ENCODE peak calls at places on chromosomes 2 and 18, in ten cellular contexts. S is H7; K is mammary epithelial cell; W is SJCRH30; Z is tibial nerve; P is CD8-positive, alpha-beta T cell; D is retinal pigment epithelial cell; L is coronary artery; B is cardiac fibroblast; A is A549. Q is an unnamed sample.

GRCh38 chr18:46054956-46055831 is 16.9 kb downstream of the PSTPIP2 start:
- DNase-seq in W (no peak), K (no peak), B (no peak), Z (no peak), D (no peak), S (no peak), L (no peak), A (no peak), P (no peak), Q (no peak)

GRCh38 chr2:79717364-79718007 is 204.6 kb downstream of the CTNNA2 start:
- DNase-seq in D (peak), P (no peak), L (no peak), B (peak), K (no peak), W (peak), S (peak), A (peak), Z (no peak), Q (peak)

GRCh38 chr2:40507429-40507828 is 55.5 kb upstream of the SLC8A1 start:
- DNase-seq in K (no peak), W (no peak), P (no peak), Z (no peak), A (no peak), D (no peak), L (no peak), S (no peak), B (no peak), Q (no peak)

GRCh38 chr2:73272270-73272669 is 12.0 kb downstream of the FBXO41 start:
- DNase-seq in W (no peak), D (no peak), Z (no peak), L (no peak), S (no peak), P (no peak), K (no peak), A (no peak), B (no peak), Q (no peak)

GRCh38 chr2:38115216-38116012 is 39.5 kb upstream of the CYP1B1 start:
- DNase-seq in A (peak), L (no peak), K (peak), D (no peak), B (peak), W (peak), Z (peak), P (peak), S (peak), Q (peak)

GRCh38 chr2:275457-275856 is 10.7 kb downstream of the ACP1 start:
- DNase-seq in A (no peak), Z (no peak), P (no peak), B (no peak), S (no peak), W (no peak), D (no peak), L (no peak), K (no peak), Q (no peak)

GRCh38 chr2:237525559-237526157 is 38.6 kb downstream of the MLPH start:
- DNase-seq in A (no peak), S (no peak), B (no peak), Z (no peak), K (no peak), P (no peak), D (no peak), L (no peak), W (no peak), Q (no peak)

GRCh38 chr2:142755191-142755590 is 122.3 kb upstream of the KYNU start:
- DNase-seq in B (no peak), A (no peak), S (no peak), D (no peak), Z (no peak), W (no peak), K (no peak), P (no peak), L (no peak), Q (no peak)

GRCh38 chr2:204967199-204967995 is 422.1 kb downstream of the PARD3B start:
- DNase-seq in D (no peak), K (no peak), Z (no peak), W (peak), P (peak), B (no peak), S (no peak), L (no peak), A (no peak), Q (no peak)

GRCh38 chr18:78814766-78815165 is 164.9 kb upstream of the SALL3 start:
- DNase-seq in A (no peak), K (no peak), S (peak), L (no peak), B (no peak), D (no peak), W (no peak), Z (no peak), P (no peak), Q (no peak)

GRCh38 chr2:202172439-202173191 is 65.8 kb downstream of the SUMO1 start:
- DNase-seq in A (no peak), P (no peak), D (no peak), K (no peak), Z (no peak), W (no peak), B (no peak), L (peak), S (no peak), Q (no peak)

GRCh38 chr18:48913201-48913600 is 37.6 kb downstream of the SMAD7 start:
- DNase-seq in A (no peak), K (no peak), S (no peak), D (no peak), Z (no peak), B (no peak), W (no peak), L (peak), P (peak), Q (no peak)

GRCh38 chr2:71102981-71103681 is 26.9 kb downstream of the MCEE start:
- DNase-seq in L (no peak), B (no peak), W (no peak), D (no peak), Z (no peak), K (peak), A (no peak), S (peak), P (no peak), Q (no peak)

GRCh38 chr2:16584824-16585546 is 80.6 kb downstream of the CYRIA start:
- DNase-seq in L (no peak), D (no peak), Z (no peak), P (no peak), S (no peak), A (no peak), W (no peak), B (no peak), K (no peak), Q (no peak)

GRCh38 chr2:227374158-227374557 is 4.9 kb downstream of the TM4SF20 start:
- DNase-seq in B (peak), A (no peak), L (no peak), D (peak), W (peak), K (peak), S (no peak), P (no peak), Z (no peak), Q (no peak)

GRCh38 chr2:153455856-153456255 is 22.7 kb downstream of the RPRM start:
- DNase-seq in P (no peak), A (no peak), L (no peak), D (no peak), K (no peak), W (peak), Z (no peak), B (no peak), S (no peak), Q (no peak)

GRCh38 chr2:32061973-32062861 is 1.1 kb upstream of the SPAST start:
- DNase-seq in P (peak), D (no peak), B (peak), W (peak), Z (peak), A (no peak), L (no peak), S (peak), K (peak), Q (peak)

GRCh38 chr18:3596324-3597158 is 146.6 kb downstream of the TGIF1 start:
- DNase-seq in D (no peak), W (peak), L (no peak), P (peak), S (no peak), K (peak), Z (peak), A (no peak), B (peak), Q (no peak)

GRCh38 chr2:215749092-215749957 is 264.0 kb downstream of the MREG start:
- DNase-seq in P (no peak), B (peak), L (peak), Z (peak), S (no peak), K (no peak), D (no peak), A (no peak), W (no peak), Q (peak)

GRCh38 chr2:10863047-10863446 is 48.7 kb upstream of the KCNF1 start:
- DNase-seq in A (no peak), S (no peak), W (no peak), K (no peak), B (no peak), L (no peak), D (no peak), Z (no peak), P (no peak), Q (no peak)

GRCh38 chr18:74796928-74797576 is 199.4 kb downstream of the ZNF407 start:
- DNase-seq in P (no peak), B (peak), S (no peak), K (peak), L (no peak), A (no peak), D (peak), Z (no peak), W (peak), Q (peak)

DNA sequence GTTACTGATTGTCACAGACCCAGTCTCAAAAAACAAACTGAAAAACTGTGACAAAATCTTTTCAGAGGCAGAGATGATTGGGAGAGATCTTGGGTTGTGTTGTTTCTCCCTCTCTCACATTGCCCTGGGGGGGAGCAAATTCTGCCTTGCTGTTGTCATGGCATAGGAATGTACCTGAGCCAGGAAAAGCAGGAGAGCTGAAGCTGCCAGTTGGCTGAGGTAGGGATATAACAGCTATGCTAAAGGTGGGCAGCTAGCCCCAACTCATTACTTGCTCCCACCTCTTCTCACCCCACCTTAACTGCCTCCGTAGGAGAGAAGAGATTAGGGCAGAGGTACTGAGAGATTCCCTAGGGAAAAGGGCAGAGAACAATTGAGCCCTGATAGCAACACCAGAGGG is 299.3 kb downstream of the OSR1 start:
- DNase-seq in D (no peak), K (peak), W (no peak), Z (no peak), S (peak), L (no peak), A (no peak), P (no peak), B (no peak), Q (no peak)
- H3K4me3 ChIP-seq in D (no peak), K (no peak), W (no peak), Z (no peak), S (no peak), L (no peak), A (no peak), P (no peak), B (no peak), Q (no peak)

DNA sequence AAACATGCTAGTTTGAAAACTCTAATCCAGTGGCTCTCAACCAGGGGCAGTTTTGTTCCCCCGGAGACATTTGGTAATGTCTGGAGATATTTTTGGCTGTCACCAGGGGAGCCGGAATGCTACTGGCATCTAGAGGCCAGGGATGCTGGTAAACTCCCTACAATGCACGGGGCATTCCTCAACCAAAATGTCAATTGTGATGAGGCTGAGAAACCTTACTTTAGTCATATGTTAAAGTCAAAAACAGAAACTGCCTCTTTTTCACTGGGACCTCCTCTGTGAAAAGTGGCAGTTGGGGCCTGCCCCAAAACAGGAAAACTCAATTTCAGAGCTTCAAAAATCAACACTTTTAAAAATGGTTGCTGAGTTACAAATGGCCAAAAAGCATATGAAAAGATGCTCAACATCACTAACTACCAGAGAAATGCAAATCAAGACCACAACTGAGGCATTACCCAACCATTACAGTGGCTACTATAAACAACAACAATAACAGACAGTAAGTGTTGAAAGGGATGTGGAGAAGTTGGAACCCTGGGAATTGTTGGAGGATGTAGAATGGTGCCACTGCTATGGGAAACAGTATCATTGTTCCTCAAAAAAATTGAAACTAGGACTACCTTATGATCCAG is 173.1 kb upstream of the SPRED2 start:
- DNase-seq in A (no peak), K (no peak), W (no peak), L (no peak), Z (no peak), D (no peak), B (no peak), P (no peak), S (no peak), Q (no peak)
- H3K4me3 ChIP-seq in A (no peak), K (no peak), W (no peak), L (no peak), Z (no peak), D (no peak), B (no peak), P (no peak), S (no peak), Q (no peak)

DNA sequence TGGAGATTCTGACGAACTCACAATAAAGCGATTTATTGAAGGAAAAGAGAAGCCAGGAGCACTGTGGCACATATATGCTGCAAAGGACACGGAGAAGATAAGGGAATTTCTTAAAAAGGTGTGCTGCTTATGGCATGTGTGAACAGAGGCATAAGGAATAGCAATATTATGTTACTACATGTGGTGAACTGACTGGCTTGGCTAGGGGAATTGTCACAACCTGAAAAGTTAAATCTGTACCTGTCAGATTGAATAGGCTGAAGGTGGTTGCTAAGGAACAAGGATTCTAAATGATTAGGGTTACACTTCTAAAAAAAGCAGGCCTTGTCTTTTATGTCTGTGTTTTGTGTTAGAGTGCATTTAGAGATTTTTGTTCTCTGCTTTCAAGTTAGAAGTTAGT is 48.4 kb downstream of the KDM3A start:
- DNase-seq in S (no peak), A (no peak), D (no peak), W (no peak), P (no peak), B (no peak), Z (no peak), K (no peak), L (no peak), Q (no peak)
- H3K4me3 ChIP-seq in S (no peak), A (no peak), D (no peak), W (no peak), P (no peak), B (no peak), Z (no peak), K (no peak), L (no peak), Q (no peak)

DNA sequence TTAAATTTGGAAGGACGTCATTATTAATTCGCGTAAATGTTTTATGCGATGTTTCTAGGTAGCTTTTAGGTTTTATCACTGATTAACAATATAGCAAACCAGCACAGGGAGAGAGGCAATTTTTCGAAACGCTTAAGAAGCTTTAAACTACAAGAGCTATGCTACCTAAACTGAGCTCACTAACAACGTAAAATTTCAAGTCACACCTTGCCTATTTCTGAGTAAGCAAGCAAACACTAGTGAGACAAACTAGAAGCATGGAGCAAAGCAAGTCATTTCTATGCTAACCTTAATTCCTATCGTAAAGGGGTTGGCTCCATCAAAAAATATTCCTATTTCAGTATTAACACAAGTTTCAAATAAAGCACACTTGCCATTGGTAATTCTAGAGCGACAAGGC is 1.2 kb downstream of the ITSN2 start:
- DNase-seq in S (no peak), L (no peak), Z (no peak), D (no peak), A (no peak), B (no peak), K (peak), P (no peak), W (no peak), Q (no peak)
- H3K4me3 ChIP-seq in S (no peak), L (peak), Z (peak), D (peak), A (peak), B (peak), K (peak), P (peak), W (peak), Q (peak)

Q was measured in cardiac muscle cell.